ENCODE peak calls at places on chromosomes 16 and 17, in eight cellular contexts. One of them, this sample, is unnamed.
A peak's percentile ranks its signal among the peaks of the same experiment; 100 is the strongest.

GRCh38 chr17:43740541-43740940 is 18.1 kb downstream of the SOST start:
- DNase-seq in heart right ventricle: no peak
- DNase-seq in cardiac muscle cell: no peak
- DNase-seq in RWPE2: no peak
- DNase-seq in CD4-positive, CD25-positive, alpha-beta regulatory T cell: no peak
- DNase-seq in neuronal stem cell: no peak
- DNase-seq in suprapubic skin: no peak
- DNase-seq in thoracic aorta: no peak
- DNase-seq in this sample: no peak

GRCh38 chr17:7393613-7394451 is 493 bp downstream of the PLSCR3 start:
- DNase-seq in heart right ventricle: no peak
- DNase-seq in cardiac muscle cell: peak; percentile 60
- DNase-seq in RWPE2: peak; percentile 72
- DNase-seq in CD4-positive, CD25-positive, alpha-beta regulatory T cell: peak; percentile 71
- DNase-seq in neuronal stem cell: no peak
- DNase-seq in suprapubic skin: no peak
- DNase-seq in thoracic aorta: no peak
- DNase-seq in this sample: peak; percentile 44

GRCh38 chr16:29290631-29291247 is 115.8 kb downstream of the NPIPB11 start:
- DNase-seq in heart right ventricle: peak; percentile 95
- DNase-seq in cardiac muscle cell: peak; percentile 84
- DNase-seq in RWPE2: peak; percentile 99
- DNase-seq in CD4-positive, CD25-positive, alpha-beta regulatory T cell: peak; percentile 46
- DNase-seq in neuronal stem cell: peak; percentile 47
- DNase-seq in suprapubic skin: peak; percentile 97
- DNase-seq in thoracic aorta: peak; percentile 89
- DNase-seq in this sample: peak; percentile 60

GRCh38 chr17:82879241-82879640 is 39.4 kb upstream of the ZNF750 start:
- DNase-seq in heart right ventricle: no peak
- DNase-seq in cardiac muscle cell: no peak
- DNase-seq in RWPE2: no peak
- DNase-seq in CD4-positive, CD25-positive, alpha-beta regulatory T cell: no peak
- DNase-seq in neuronal stem cell: no peak
- DNase-seq in suprapubic skin: no peak
- DNase-seq in thoracic aorta: no peak
- DNase-seq in this sample: no peak

GRCh38 chr17:82985973-82986372 is 93.4 kb upstream of the METRNL start:
- DNase-seq in heart right ventricle: no peak
- DNase-seq in cardiac muscle cell: peak; percentile 60
- DNase-seq in RWPE2: no peak
- DNase-seq in CD4-positive, CD25-positive, alpha-beta regulatory T cell: peak; percentile 81
- DNase-seq in neuronal stem cell: no peak
- DNase-seq in suprapubic skin: no peak
- DNase-seq in thoracic aorta: no peak
- DNase-seq in this sample: peak; percentile 76

GRCh38 chr17:32943647-32944191 is 15.8 kb downstream of the TMEM98 start:
- DNase-seq in heart right ventricle: no peak
- DNase-seq in cardiac muscle cell: peak; percentile 45
- DNase-seq in RWPE2: no peak
- DNase-seq in CD4-positive, CD25-positive, alpha-beta regulatory T cell: no peak
- DNase-seq in neuronal stem cell: no peak
- DNase-seq in suprapubic skin: no peak
- DNase-seq in thoracic aorta: no peak
- DNase-seq in this sample: no peak

GRCh38 chr17:47901423-47901822 is 5.4 kb downstream of the SP2 start:
- DNase-seq in heart right ventricle: no peak
- DNase-seq in cardiac muscle cell: no peak
- DNase-seq in RWPE2: no peak
- DNase-seq in CD4-positive, CD25-positive, alpha-beta regulatory T cell: no peak
- DNase-seq in neuronal stem cell: no peak
- DNase-seq in suprapubic skin: no peak
- DNase-seq in thoracic aorta: no peak
- DNase-seq in this sample: no peak

GRCh38 chr16:68384293-68385255 is 63.7 kb downstream of the SMPD3 start:
- DNase-seq in heart right ventricle: no peak
- DNase-seq in cardiac muscle cell: peak; percentile 36
- DNase-seq in RWPE2: no peak
- DNase-seq in CD4-positive, CD25-positive, alpha-beta regulatory T cell: no peak
- DNase-seq in neuronal stem cell: no peak
- DNase-seq in suprapubic skin: no peak
- DNase-seq in thoracic aorta: no peak
- DNase-seq in this sample: no peak

GRCh38 chr16:69724414-69724873 is 1.9 kb downstream of the NQO1 start:
- DNase-seq in heart right ventricle: no peak
- DNase-seq in cardiac muscle cell: no peak
- DNase-seq in RWPE2: no peak
- DNase-seq in CD4-positive, CD25-positive, alpha-beta regulatory T cell: no peak
- DNase-seq in neuronal stem cell: no peak
- DNase-seq in suprapubic skin: no peak
- DNase-seq in thoracic aorta: no peak
- DNase-seq in this sample: no peak

GRCh38 chr16:11253995-11254912 is 1.8 kb downstream of the SOCS1 start:
- DNase-seq in heart right ventricle: no peak
- DNase-seq in cardiac muscle cell: no peak
- DNase-seq in RWPE2: no peak
- DNase-seq in CD4-positive, CD25-positive, alpha-beta regulatory T cell: peak; percentile 49
- DNase-seq in neuronal stem cell: no peak
- DNase-seq in suprapubic skin: no peak
- DNase-seq in thoracic aorta: no peak
- DNase-seq in this sample: no peak

GRCh38 chr16:81513204-81514040 is 68.8 kb downstream of the CMIP start:
- DNase-seq in heart right ventricle: peak; percentile 77
- DNase-seq in cardiac muscle cell: peak; percentile 38
- DNase-seq in RWPE2: no peak
- DNase-seq in CD4-positive, CD25-positive, alpha-beta regulatory T cell: no peak
- DNase-seq in neuronal stem cell: no peak
- DNase-seq in suprapubic skin: no peak
- DNase-seq in thoracic aorta: no peak
- DNase-seq in this sample: no peak

GRCh38 chr17:71338396-71338795 is 782.4 kb upstream of the SOX9 start:
- DNase-seq in heart right ventricle: no peak
- DNase-seq in cardiac muscle cell: no peak
- DNase-seq in RWPE2: no peak
- DNase-seq in CD4-positive, CD25-positive, alpha-beta regulatory T cell: no peak
- DNase-seq in neuronal stem cell: no peak
- DNase-seq in suprapubic skin: no peak
- DNase-seq in thoracic aorta: no peak
- DNase-seq in this sample: no peak

GRCh38 chr16:50509521-50510341 is 38.5 kb upstream of the NKD1 start:
- DNase-seq in heart right ventricle: no peak
- DNase-seq in cardiac muscle cell: peak; percentile 8
- DNase-seq in RWPE2: no peak
- DNase-seq in CD4-positive, CD25-positive, alpha-beta regulatory T cell: peak; percentile 43
- DNase-seq in neuronal stem cell: peak; percentile 23
- DNase-seq in suprapubic skin: no peak
- DNase-seq in thoracic aorta: no peak
- DNase-seq in this sample: peak; percentile 60

GRCh38 chr16:21244798-21245197 is 11.3 kb downstream of the ANKS4B start:
- DNase-seq in heart right ventricle: no peak
- DNase-seq in cardiac muscle cell: no peak
- DNase-seq in RWPE2: no peak
- DNase-seq in CD4-positive, CD25-positive, alpha-beta regulatory T cell: no peak
- DNase-seq in neuronal stem cell: no peak
- DNase-seq in suprapubic skin: no peak
- DNase-seq in thoracic aorta: no peak
- DNase-seq in this sample: no peak

GRCh38 chr17:30273373-30273772 is 18.4 kb downstream of the BLMH start:
- DNase-seq in heart right ventricle: no peak
- DNase-seq in cardiac muscle cell: no peak
- DNase-seq in RWPE2: no peak
- DNase-seq in CD4-positive, CD25-positive, alpha-beta regulatory T cell: no peak
- DNase-seq in neuronal stem cell: no peak
- DNase-seq in suprapubic skin: no peak
- DNase-seq in thoracic aorta: no peak
- DNase-seq in this sample: no peak

GRCh38 chr17:28712037-28712704 is 483 bp upstream of the PROCA1 start:
- DNase-seq in heart right ventricle: peak; percentile 55
- DNase-seq in cardiac muscle cell: peak; percentile 41
- DNase-seq in RWPE2: no peak
- DNase-seq in CD4-positive, CD25-positive, alpha-beta regulatory T cell: peak; percentile 77
- DNase-seq in neuronal stem cell: no peak
- DNase-seq in suprapubic skin: no peak
- DNase-seq in thoracic aorta: no peak
- DNase-seq in this sample: peak; percentile 63

GRCh38 chr17:7438050-7438614 is 1.2 kb upstream of the FGF11 start:
- DNase-seq in heart right ventricle: peak; percentile 74
- DNase-seq in cardiac muscle cell: peak; percentile 84
- DNase-seq in RWPE2: peak; percentile 79
- DNase-seq in CD4-positive, CD25-positive, alpha-beta regulatory T cell: peak; percentile 39
- DNase-seq in neuronal stem cell: peak; percentile 58
- DNase-seq in suprapubic skin: no peak
- DNase-seq in thoracic aorta: no peak
- DNase-seq in this sample: peak; percentile 48

GRCh38 chr17:54932711-54933110 is 32.1 kb downstream of the TOM1L1 start:
- DNase-seq in heart right ventricle: no peak
- DNase-seq in cardiac muscle cell: no peak
- DNase-seq in RWPE2: no peak
- DNase-seq in CD4-positive, CD25-positive, alpha-beta regulatory T cell: no peak
- DNase-seq in neuronal stem cell: no peak
- DNase-seq in suprapubic skin: no peak
- DNase-seq in thoracic aorta: no peak
- DNase-seq in this sample: no peak

GRCh38 chr16:4656695-4657686 is 32.4 kb downstream of the MGRN1 start:
- DNase-seq in heart right ventricle: no peak
- DNase-seq in cardiac muscle cell: no peak
- DNase-seq in RWPE2: no peak
- DNase-seq in CD4-positive, CD25-positive, alpha-beta regulatory T cell: no peak
- DNase-seq in neuronal stem cell: no peak
- DNase-seq in suprapubic skin: no peak
- DNase-seq in thoracic aorta: no peak
- DNase-seq in this sample: no peak

GRCh38 chr17:78892936-78893379 is 10.0 kb downstream of the CEP295NL start:
- DNase-seq in heart right ventricle: no peak
- DNase-seq in cardiac muscle cell: no peak
- DNase-seq in RWPE2: no peak
- DNase-seq in CD4-positive, CD25-positive, alpha-beta regulatory T cell: no peak
- DNase-seq in neuronal stem cell: no peak
- DNase-seq in suprapubic skin: no peak
- DNase-seq in thoracic aorta: no peak
- DNase-seq in this sample: no peak

GRCh38 chr17:76097716-76098295 is 5.8 kb downstream of the EXOC7 start:
- DNase-seq in heart right ventricle: no peak
- DNase-seq in cardiac muscle cell: no peak
- DNase-seq in RWPE2: no peak
- DNase-seq in CD4-positive, CD25-positive, alpha-beta regulatory T cell: no peak
- DNase-seq in neuronal stem cell: no peak
- DNase-seq in suprapubic skin: no peak
- DNase-seq in thoracic aorta: no peak
- DNase-seq in this sample: no peak
- H3K27ac ChIP-seq in heart right ventricle: no peak overlapping the region
- H3K27ac ChIP-seq in cardiac muscle cell: no peak overlapping the region
- H3K27ac ChIP-seq in RWPE2: no peak overlapping the region
- H3K27ac ChIP-seq in CD4-positive, CD25-positive, alpha-beta regulatory T cell: no peak overlapping the region
- H3K27ac ChIP-seq in neuronal stem cell: no peak overlapping the region
- H3K27ac ChIP-seq in suprapubic skin: no peak overlapping the region
- H3K27ac ChIP-seq in thoracic aorta: no peak overlapping the region
- H3K27ac ChIP-seq in this sample: no peak overlapping the region

DNA sequence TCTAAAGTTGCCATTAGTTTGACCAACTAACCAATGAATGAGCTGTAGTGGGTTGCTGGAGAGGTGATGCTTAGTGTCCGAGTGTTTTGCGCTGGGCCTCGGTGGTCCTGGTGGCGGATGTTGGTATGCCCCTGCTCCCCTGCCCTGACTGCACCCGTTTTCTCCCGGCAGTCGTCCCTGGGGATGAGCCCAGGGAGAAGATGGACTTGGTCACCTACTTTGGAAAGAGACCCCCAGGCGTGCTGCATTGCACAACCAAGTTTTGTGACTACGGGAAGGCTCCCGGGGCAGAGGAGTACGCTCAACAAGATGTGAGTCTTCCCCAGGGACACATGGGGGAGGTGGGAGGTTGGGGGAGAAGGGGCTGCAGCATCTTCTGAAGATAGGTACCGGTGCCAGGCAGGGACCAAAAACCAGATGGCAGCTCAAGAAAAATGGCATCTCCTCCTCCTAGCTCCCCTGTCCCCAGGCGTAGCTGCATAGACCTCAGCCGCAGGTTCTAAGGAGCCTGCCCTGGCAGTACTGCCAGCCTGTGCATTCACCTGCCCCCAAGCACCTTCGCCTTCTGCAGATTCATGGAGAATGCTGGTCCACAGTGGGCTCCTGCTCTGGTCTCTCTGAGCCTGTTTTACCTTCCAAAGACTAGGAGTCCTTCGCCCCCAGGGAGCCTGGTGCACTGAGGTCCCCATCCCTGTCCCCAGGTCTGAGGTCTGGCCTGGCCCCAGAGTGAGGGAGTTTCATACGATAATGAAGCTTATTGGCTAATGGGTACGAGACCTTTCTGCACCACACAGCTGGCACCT is 5.3 kb downstream of the CNP start:
- DNase-seq in heart right ventricle: no peak
- DNase-seq in cardiac muscle cell: no peak
- DNase-seq in RWPE2: no peak
- DNase-seq in CD4-positive, CD25-positive, alpha-beta regulatory T cell: no peak
- DNase-seq in neuronal stem cell: no peak
- DNase-seq in suprapubic skin: no peak
- DNase-seq in thoracic aorta: no peak
- DNase-seq in this sample: no peak
- H3K4me1 ChIP-seq in heart right ventricle: peaks cover 32% of the 10 kb centered on the region
- H3K4me1 ChIP-seq in cardiac muscle cell: no peaks in the 10 kb centered on the region
- H3K4me1 ChIP-seq in RWPE2: no peaks in the 10 kb centered on the region
- H3K4me1 ChIP-seq in CD4-positive, CD25-positive, alpha-beta regulatory T cell: peaks cover 18% of the 10 kb centered on the region
- H3K4me1 ChIP-seq in neuronal stem cell: peaks cover 7% of the 10 kb centered on the region
- H3K4me1 ChIP-seq in suprapubic skin: peaks cover 83% of the 10 kb centered on the region
- H3K4me1 ChIP-seq in thoracic aorta: peaks cover 4% of the 10 kb centered on the region
- H3K4me1 ChIP-seq in this sample: peaks cover 22% of the 10 kb centered on the region

DNA sequence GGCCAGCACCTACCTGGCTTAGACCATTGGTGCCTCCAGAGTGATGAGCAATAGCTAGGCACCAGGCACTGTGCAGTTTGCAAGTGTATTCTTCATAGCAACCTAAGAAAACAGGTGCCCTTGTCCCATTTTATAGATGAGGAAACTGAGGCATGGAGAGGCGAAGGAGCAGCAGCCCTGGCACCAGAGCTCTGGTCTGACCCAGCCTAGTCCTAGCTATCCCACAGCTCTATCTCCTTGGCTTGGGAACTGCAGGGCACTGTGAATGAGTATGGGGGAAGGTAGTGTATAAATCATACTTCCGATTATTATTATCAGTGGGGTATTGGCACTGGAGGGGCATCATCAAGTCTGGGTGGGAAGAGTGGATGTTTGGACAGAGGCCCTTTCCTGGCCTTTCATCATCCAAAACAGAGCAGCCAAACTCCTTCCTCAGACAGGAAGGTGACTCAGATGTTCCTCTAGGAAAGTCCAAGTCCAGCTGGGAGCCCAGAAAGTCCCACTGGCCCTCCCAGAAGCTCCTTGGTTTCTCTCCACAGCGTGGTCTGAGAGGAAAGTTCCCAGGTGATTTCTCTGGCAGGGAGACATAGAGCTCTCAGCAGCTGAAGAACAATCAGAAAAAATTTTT is 32.0 kb upstream of the PLLP start:
- DNase-seq in heart right ventricle: peak; percentile 79
- DNase-seq in cardiac muscle cell: no peak
- DNase-seq in RWPE2: no peak
- DNase-seq in CD4-positive, CD25-positive, alpha-beta regulatory T cell: no peak
- DNase-seq in neuronal stem cell: no peak
- DNase-seq in suprapubic skin: peak; percentile 37
- DNase-seq in thoracic aorta: no peak
- DNase-seq in this sample: no peak
- H3K27ac ChIP-seq in heart right ventricle: peak overlapping the region; percentile 81
- H3K27ac ChIP-seq in cardiac muscle cell: no peak overlapping the region
- H3K27ac ChIP-seq in RWPE2: peak overlapping the region; percentile 43
- H3K27ac ChIP-seq in CD4-positive, CD25-positive, alpha-beta regulatory T cell: no peak overlapping the region
- H3K27ac ChIP-seq in neuronal stem cell: no peak overlapping the region
- H3K27ac ChIP-seq in suprapubic skin: no peak overlapping the region
- H3K27ac ChIP-seq in thoracic aorta: peak overlapping the region; percentile 93
- H3K27ac ChIP-seq in this sample: no peak overlapping the region

GRCh38 chr16:64717871-64718270 is 404.0 kb downstream of the CDH11 start:
- DNase-seq in heart right ventricle: no peak
- DNase-seq in cardiac muscle cell: no peak
- DNase-seq in RWPE2: no peak
- DNase-seq in CD4-positive, CD25-positive, alpha-beta regulatory T cell: no peak
- DNase-seq in neuronal stem cell: no peak
- DNase-seq in suprapubic skin: no peak
- DNase-seq in thoracic aorta: no peak
- DNase-seq in this sample: no peak
- H3K4me1 ChIP-seq in heart right ventricle: no peaks in the 10 kb centered on the region
- H3K4me1 ChIP-seq in cardiac muscle cell: no peaks in the 10 kb centered on the region
- H3K4me1 ChIP-seq in RWPE2: no peaks in the 10 kb centered on the region
- H3K4me1 ChIP-seq in CD4-positive, CD25-positive, alpha-beta regulatory T cell: no peaks in the 10 kb centered on the region
- H3K4me1 ChIP-seq in neuronal stem cell: no peaks in the 10 kb centered on the region
- H3K4me1 ChIP-seq in suprapubic skin: no peaks in the 10 kb centered on the region
- H3K4me1 ChIP-seq in thoracic aorta: no peaks in the 10 kb centered on the region
- H3K4me1 ChIP-seq in this sample: no peaks in the 10 kb centered on the region